ENCODE peak calls at places on chromosomes 3 and 15, in five cellular contexts. T is fibroblast of mammary gland, O is foreskin fibroblast, E is A673, X is GM23338. F is an unnamed sample.

GRCh38 chr15:72907733-72908132 is 124.2 kb upstream of the ADPGK start:
- DNase-seq in X (no peak), O (no peak), E (peak), T (no peak), F (no peak)

GRCh38 chr3:28294667-28295413 is 53.4 kb downstream of the CMC1 start:
- DNase-seq in O (no peak), T (no peak), X (no peak), E (no peak), F (no peak)

GRCh38 chr3:45965281-45966052 is 22.2 kb downstream of the CXCR6 start:
- DNase-seq in T (no peak), O (no peak), E (no peak), X (no peak), F (no peak)

GRCh38 chr15:70149667-70150404 is 52.1 kb upstream of the TLE3 start:
- DNase-seq in T (peak), E (no peak), O (no peak), X (no peak), F (no peak)

GRCh38 chr3:125054436-125055164 is 1.2 kb downstream of the HEG1 start:
- DNase-seq in X (peak), O (peak), E (peak), T (peak), F (no peak)

GRCh38 chr3:120093119-120093922 is 926 bp downstream of the GSK3B start:
- DNase-seq in O (peak), E (peak), T (peak), X (peak), F (no peak)

GRCh38 chr3:150786791-150787190 is 23.8 kb upstream of the SIAH2 start:
- DNase-seq in O (no peak), X (no peak), T (no peak), E (no peak), F (no peak)

GRCh38 chr3:60610441-60611112 is 640.7 kb downstream of the FHIT start:
- DNase-seq in X (no peak), T (peak), O (no peak), E (no peak), F (no peak)

GRCh38 chr3:187979543-187979942 is 174.4 kb upstream of the LPP start:
- DNase-seq in X (no peak), E (no peak), T (no peak), O (no peak), F (no peak)

GRCh38 chr3:2156244-2156847 is 57.7 kb downstream of the CNTN4 start:
- DNase-seq in X (peak), E (peak), T (peak), O (no peak), F (no peak)
- TF ChIP-seq CTCF in X (peak), E (peak), T (peak), O (no peak), F (peak)

GRCh38 chr15:96336643-96337353 is 6.3 kb downstream of the NR2F2 start:
- DNase-seq in E (no peak), O (peak), X (peak), T (peak), F (no peak)
- H3K4me3 ChIP-seq in E (peak), O (peak), X (peak), T (peak), F (peak)

GRCh38 chr3:109050591-109051167 is 67.3 kb downstream of the MORC1 start:
- DNase-seq in X (peak), O (peak), E (peak), T (peak), F (no peak)
- TF ChIP-seq CTCF in X (peak), O (peak), E (peak), T (peak), F (peak)

GRCh38 chr15:93066834-93067648 is 22.0 kb downstream of the RGMA start:
- DNase-seq in E (no peak), X (no peak), T (peak), O (peak), F (no peak)

GRCh38 chr15:93070901-93071300 is 18.1 kb downstream of the RGMA start:
- DNase-seq in X (no peak), O (no peak), T (no peak), E (no peak), F (no peak)

GRCh38 chr15:93067649-93068085 is 21.3 kb downstream of the RGMA start:
- DNase-seq in X (no peak), O (no peak), E (no peak), T (peak), F (no peak)

GRCh38 chr15:93070136-93070535 is 18.9 kb downstream of the RGMA start:
- DNase-seq in T (no peak), E (no peak), X (no peak), O (no peak), F (no peak)

DNA sequence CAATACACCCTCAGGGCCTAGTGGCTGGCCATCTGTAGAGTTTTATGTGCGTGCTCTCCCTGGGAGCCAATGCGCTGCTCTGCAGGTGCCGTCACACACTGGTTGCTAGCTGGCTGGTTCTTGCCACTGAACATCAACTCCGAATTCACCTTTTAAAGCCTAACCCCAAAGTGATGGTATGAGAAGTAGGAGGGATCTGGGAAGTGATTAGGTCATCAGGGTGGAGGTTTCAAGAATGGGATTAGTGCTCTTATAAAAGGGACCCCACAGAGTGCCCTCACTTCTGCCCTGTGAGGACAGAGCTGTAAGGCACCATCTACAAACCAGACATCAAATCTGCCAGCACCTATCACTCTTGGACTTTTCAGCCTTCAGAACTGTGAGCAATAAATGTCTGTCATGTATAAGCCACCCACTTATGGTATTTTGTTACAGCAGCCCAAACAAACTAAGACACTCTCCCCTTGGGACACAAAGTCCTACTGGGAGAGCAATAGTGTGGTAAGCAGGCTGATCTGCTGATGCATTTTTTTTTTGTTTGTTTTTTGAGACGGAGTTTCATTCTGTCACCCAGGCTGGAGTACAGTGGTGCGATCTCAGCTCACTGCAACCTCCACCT is 20.3 kb downstream of the RGMA start:
- DNase-seq in O (no peak), X (no peak), T (no peak), E (peak), F (no peak)
- H3K4me3 ChIP-seq in O (no peak), X (no peak), T (no peak), E (no peak), F (no peak)

GRCh38 chr15:83700082-83700481 is 46.2 kb downstream of the ADAMTSL3 start:
- DNase-seq in O (no peak), E (no peak), X (no peak), T (no peak), F (no peak)
- TF ChIP-seq CTCF in O (no peak), E (no peak), X (no peak), T (no peak), F (no peak)

GRCh38 chr3:13653631-13654279 is 104.8 kb downstream of the FBLN2 start:
- DNase-seq in E (no peak), T (no peak), O (no peak), X (no peak), F (no peak)

GRCh38 chr3:13656584-13657301 is 107.8 kb downstream of the FBLN2 start:
- DNase-seq in T (no peak), E (no peak), X (no peak), O (no peak), F (no peak)

GRCh38 chr3:13657660-13658435 is 108.9 kb downstream of the FBLN2 start:
- DNase-seq in O (peak), X (peak), T (peak), E (peak), F (no peak)

GRCh38 chr3:13654330-13655073 is 105.6 kb downstream of the FBLN2 start:
- DNase-seq in O (no peak), X (peak), E (no peak), T (no peak), F (no peak)

DNA sequence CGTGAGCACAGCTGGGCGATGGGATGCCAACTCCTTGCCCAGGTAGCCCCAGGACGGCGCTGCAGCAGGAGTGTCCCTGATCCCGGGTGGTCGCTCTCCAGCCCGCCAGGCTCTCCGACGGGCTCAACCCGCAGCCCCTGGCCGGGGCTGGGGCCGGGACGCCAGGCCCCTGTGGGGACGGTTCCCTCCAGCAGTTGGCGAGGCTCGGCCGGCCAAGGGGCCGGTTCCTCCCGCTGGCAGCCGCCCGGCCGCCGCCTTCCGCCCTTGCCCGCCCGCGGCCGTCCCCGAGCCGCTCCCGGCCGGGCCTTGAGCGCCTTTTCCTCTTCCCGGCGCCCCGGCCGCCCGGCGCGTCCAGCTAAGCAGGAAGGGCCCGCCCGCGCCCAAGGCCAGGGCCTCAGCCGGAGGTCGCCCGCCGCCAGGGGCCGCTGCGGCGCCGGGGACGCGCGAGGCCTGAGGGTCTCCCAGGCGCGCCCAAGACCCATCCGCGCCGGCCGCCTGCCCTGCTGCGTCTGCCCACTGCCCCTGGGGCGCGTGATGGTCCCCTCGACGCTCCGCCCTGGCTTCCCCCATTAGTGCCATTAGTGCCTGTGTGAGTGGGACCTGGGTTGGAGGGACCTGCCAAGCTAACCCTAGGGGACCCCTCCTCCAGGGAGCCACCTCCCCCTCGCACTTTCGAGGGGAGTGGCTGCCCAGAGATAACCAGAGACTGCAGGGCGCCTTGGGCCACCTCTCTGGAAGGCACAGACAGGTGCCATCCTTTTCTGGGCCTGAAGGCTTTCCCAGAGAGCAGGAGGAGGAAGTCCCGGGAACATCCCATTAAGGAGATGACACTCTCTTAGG is 106.4 kb downstream of the FBLN2 start:
- DNase-seq in T (peak), O (peak), X (peak), E (peak), F (no peak)
- H3K4me3 ChIP-seq in T (no peak), O (no peak), X (peak), E (no peak), F (no peak)

F was measured in kidney epithelial cell.